ENCODE peak calls at places on chromosomes 7 and 10, in nine cellular contexts. N is adrenal gland, C is foreskin fibroblast, H is upper lobe of right lung, W is HFFc6, D is lower lobe of right lung, G is HCT116, U is lower leg skin, V is heart left ventricle. S is an unnamed sample.

GRCh38 chr10:16341637-16342036 is 95.2 kb upstream of the PTER start:
- DNase-seq in N (no peak), C (no peak), H (no peak), W (no peak), D (no peak), G (no peak), U (no peak), V (no peak), S (no peak)

GRCh38 chr7:113622796-113623195 is 296.0 kb downstream of the PPP1R3A start:
- DNase-seq in N (no peak), C (no peak), H (no peak), W (no peak), D (no peak), G (no peak), U (no peak), V (no peak), S (no peak)

GRCh38 chr10:33010132-33011037 is 52.4 kb upstream of the ITGB1 start:
- DNase-seq in N (no peak), C (peak), H (no peak), W (peak), D (no peak), G (peak), U (no peak), V (no peak), S (no peak)

GRCh38 chr10:66629976-66630375 is 295.9 kb upstream of the LRRTM3 start:
- DNase-seq in N (no peak), C (peak), H (no peak), W (peak), D (no peak), G (no peak), U (no peak), V (no peak), S (no peak)

GRCh38 chr7:91264924-91265681 is 870 bp downstream of the FZD1 start:
- DNase-seq in N (peak), C (peak), H (peak), W (peak), D (peak), G (no peak), U (peak), V (peak), S (no peak)

GRCh38 chr7:41107330-41107937 is 595.5 kb downstream of the INHBA start:
- DNase-seq in N (no peak), C (peak), H (no peak), W (peak), D (no peak), G (peak), U (no peak), V (no peak), S (no peak)

GRCh38 chr7:74430961-74431466 is 22.7 kb upstream of the GTF2IRD1 start:
- DNase-seq in N (no peak), C (no peak), H (no peak), W (no peak), D (no peak), G (no peak), U (peak), V (no peak), S (no peak)

GRCh38 chr10:109259293-109259692 is 664.0 kb downstream of the XPNPEP1 start:
- DNase-seq in N (no peak), C (peak), H (no peak), W (peak), D (no peak), G (no peak), U (no peak), V (no peak), S (no peak)

DNA sequence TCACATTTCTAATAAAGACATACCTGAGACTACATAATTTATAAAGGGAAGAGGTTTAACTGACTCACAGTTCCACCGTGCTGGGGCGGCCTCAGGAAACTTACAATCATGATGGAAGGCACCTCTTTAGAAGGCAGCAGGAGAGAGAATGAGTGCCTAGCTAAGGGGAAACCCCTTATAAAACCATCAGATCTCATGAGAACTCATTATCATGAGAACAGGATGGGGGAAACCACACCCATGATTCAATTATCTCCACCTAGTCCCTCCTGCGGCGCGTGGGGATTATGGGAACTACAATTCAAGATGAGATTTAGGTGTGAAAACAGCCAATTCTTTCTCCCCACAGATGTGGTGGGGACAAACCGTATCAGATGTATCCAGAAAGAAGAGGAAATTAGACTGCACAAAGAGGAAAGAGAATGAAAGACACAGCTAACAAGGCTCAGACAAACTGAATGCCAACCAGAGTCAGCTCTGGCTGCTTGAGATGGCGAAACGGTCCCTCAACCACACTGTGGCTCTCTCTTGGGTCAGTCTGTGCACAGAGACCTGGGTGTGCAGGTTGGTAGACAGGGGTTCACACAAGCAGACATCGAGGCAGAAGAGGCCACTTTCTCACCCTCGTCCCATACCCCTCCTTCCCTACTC is 375.6 kb downstream of the SFMBT2 start:
- DNase-seq in N (no peak), C (no peak), H (no peak), W (no peak), D (no peak), G (no peak), U (no peak), V (no peak), S (no peak)
- TF ChIP-seq CTCF in N (no peak), C (no peak), H (no peak), W (no peak), D (no peak), G (no peak), U (no peak), V (no peak), S (no peak)

GRCh38 chr7:43921423-43921822 is 4.8 kb upstream of the UBE2D4 start:
- DNase-seq in N (peak), C (no peak), H (no peak), W (no peak), D (no peak), G (no peak), U (no peak), V (no peak), S (no peak)

GRCh38 chr7:43922726-43923125 is 3.5 kb upstream of the UBE2D4 start:
- DNase-seq in N (no peak), C (no peak), H (no peak), W (no peak), D (no peak), G (no peak), U (no peak), V (no peak), S (no peak)

GRCh38 chr7:43927810-43928209 is 1.6 kb downstream of the UBE2D4 start:
- DNase-seq in N (no peak), C (no peak), H (no peak), W (no peak), D (no peak), G (no peak), U (no peak), V (no peak), S (no peak)

GRCh38 chr7:43929529-43930457 is 3.6 kb downstream of the UBE2D4 start:
- DNase-seq in N (no peak), C (no peak), H (no peak), W (no peak), D (no peak), G (no peak), U (no peak), V (no peak), S (no peak)

GRCh38 chr7:43926193-43927043 is at the start of gene UBE2D4:
- DNase-seq in N (peak), C (peak), H (peak), W (peak), D (peak), G (peak), U (peak), V (peak), S (peak)
- TF ChIP-seq CTCF in N (no peak), C (peak), H (peak), W (peak), D (no peak), G (no peak), U (no peak), V (peak), S (no peak)

DNA sequence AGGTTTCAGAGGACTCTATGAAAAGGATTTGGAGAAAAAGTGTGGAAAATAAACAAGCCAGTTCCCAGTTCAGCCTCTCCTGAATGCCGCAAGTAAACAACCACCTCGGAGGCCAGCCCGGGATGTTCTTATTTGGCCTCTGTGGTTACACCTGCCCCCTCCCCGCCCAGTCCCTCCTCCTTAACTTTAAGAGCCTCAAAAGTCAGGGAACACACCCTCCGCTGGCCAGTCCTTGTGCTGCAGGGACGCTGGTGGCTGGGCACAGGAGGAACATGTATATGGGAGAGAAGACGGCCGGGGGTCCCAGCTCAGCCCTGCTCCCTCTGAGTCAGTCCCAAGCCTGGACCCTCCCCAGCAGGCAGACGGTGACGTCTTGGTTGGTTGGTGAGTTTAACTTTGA is 6.1 kb downstream of the CHST3 start:
- DNase-seq in N (no peak), C (peak), H (peak), W (no peak), D (peak), G (no peak), U (no peak), V (no peak), S (no peak)
- TF ChIP-seq CTCF in N (no peak), C (no peak), H (no peak), W (peak), D (no peak), G (peak), U (no peak), V (no peak), S (no peak)

DNA sequence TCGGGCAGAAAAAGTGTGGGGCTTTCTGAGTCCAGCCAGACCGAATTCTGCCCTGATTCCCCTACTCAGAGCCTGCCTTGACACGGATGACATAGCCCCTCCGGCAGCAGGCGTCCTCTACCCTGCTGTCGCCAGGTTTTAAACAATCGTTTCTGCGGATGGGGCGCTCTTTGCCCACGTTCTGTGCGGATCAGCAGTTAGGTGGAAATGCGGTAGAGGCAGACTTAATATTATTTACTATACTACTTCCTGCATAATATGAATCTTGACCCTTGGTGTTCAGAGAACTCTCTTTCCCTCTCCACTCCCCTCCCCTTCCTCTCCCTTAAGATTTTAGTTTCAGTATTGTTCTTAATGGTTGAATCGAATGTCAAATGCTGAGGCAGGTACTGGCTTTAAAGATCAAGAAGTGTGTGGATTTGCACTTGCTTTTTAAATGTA is 2.4 kb downstream of the GATA3 start:
- DNase-seq in N (no peak), C (no peak), H (no peak), W (no peak), D (no peak), G (no peak), U (peak), V (no peak), S (no peak)
- TF ChIP-seq CTCF in N (no peak), C (no peak), H (no peak), W (no peak), D (no peak), G (no peak), U (no peak), V (no peak), S (no peak)

DNA sequence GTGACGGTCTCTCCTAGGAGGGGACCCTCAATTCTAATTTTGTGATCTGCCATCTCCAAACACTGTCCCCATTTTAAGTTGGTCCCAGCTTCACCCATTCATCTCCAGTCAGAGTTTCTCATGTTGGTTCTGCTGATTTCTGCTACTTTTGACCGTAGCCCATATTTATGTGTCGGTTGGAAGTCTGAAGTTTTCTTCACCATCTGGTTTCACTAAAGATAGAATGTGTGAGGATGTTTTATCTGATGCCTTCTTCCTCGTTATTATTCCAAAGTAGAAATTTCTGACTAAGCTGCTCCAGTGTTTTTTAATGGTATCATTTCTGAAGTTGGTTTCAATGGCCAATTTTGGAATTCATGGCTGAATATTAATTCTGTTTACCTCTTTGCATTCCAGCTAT is 21.3 kb upstream of the IFIT2 start:
- DNase-seq in N (no peak), C (peak), H (no peak), W (peak), D (no peak), G (no peak), U (no peak), V (no peak), S (no peak)
- TF ChIP-seq CTCF in N (no peak), C (no peak), H (no peak), W (no peak), D (no peak), G (no peak), U (no peak), V (no peak), S (no peak)

DNA sequence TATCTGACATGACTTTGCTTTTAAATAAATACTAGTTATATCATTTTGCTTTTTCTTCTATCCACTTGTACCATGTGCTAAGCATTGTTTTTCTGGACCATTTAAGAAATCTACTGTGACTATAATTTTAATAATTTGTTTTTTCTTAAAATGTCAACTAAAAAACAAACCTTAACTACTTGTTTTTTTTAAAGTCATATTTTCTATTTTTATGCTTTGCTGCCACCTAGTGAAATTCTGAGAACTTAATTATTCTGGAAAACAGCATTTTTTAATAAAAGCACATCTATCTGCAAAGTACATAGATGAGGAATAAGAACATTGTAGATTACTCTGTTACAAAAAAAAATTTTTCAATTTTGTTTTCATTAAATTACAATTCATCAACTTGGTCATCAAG is 47.4 kb downstream of the ORC5 start:
- DNase-seq in N (no peak), C (peak), H (no peak), W (peak), D (no peak), G (no peak), U (no peak), V (no peak), S (no peak)
- TF ChIP-seq CTCF in N (peak), C (no peak), H (peak), W (peak), D (peak), G (peak), U (no peak), V (peak), S (peak)

GRCh38 chr7:15495170-15495569 is 66.6 kb downstream of the AGMO start:
- DNase-seq in N (no peak), C (peak), H (no peak), W (no peak), D (no peak), G (no peak), U (no peak), V (no peak), S (no peak)

GRCh38 chr7:15489383-15489782 is 72.4 kb downstream of the AGMO start:
- DNase-seq in N (no peak), C (no peak), H (no peak), W (no peak), D (no peak), G (no peak), U (no peak), V (no peak), S (no peak)

GRCh38 chr7:15485431-15485830 is 76.4 kb downstream of the AGMO start:
- DNase-seq in N (no peak), C (no peak), H (no peak), W (no peak), D (no peak), G (no peak), U (no peak), V (no peak), S (no peak)

GRCh38 chr7:15490261-15490660 is 71.6 kb downstream of the AGMO start:
- DNase-seq in N (no peak), C (no peak), H (no peak), W (no peak), D (no peak), G (no peak), U (no peak), V (no peak), S (no peak)
- TF ChIP-seq CTCF in N (no peak), C (no peak), H (no peak), W (no peak), D (no peak), G (no peak), U (no peak), V (no peak), S (no peak)

S was measured in CD14-positive monocyte.